ENCODE peak calls at places on chromosomes 6 and 20, in ten cellular contexts. V is mesenchymal stem cell, X is GM23338, Y is colonic mucosa, P is pancreas, E is thyroid gland, M is mesendoderm, R is HAP-1, F is stomach, Q is IMR-90. W is an unnamed sample. For H3K4me1, the result is how much of the 10 kb centered on the place peaks cover.

GRCh38 chr6:35568967-35569606 is 56.4 kb upstream of the TULP1 start:
- DNase-seq in M (peak), X (peak), F (peak), V (peak), Y (peak), Q (no peak), R (peak), E (no peak), P (no peak), W (no peak)

GRCh38 chr20:23161968-23162696 is 76.0 kb upstream of the CD93 start:
- DNase-seq in V (peak), Y (peak), F (peak), X (no peak), E (peak), Q (no peak), R (no peak), P (peak), M (no peak), W (peak)

GRCh38 chr6:10403385-10404106 is 11.3 kb downstream of the TFAP2A start:
- DNase-seq in M (peak), F (no peak), V (peak), Q (peak), P (no peak), R (no peak), X (no peak), Y (no peak), E (no peak), W (no peak)

GRCh38 chr20:50286609-50287008 is 96.0 kb downstream of the CEBPB start:
- DNase-seq in Q (peak), V (peak), X (no peak), F (no peak), P (no peak), Y (no peak), E (peak), R (peak), M (peak), W (peak)

GRCh38 chr20:33667245-33668086 is 723 bp downstream of the ACTL10 start:
- DNase-seq in R (no peak), Q (peak), M (peak), F (peak), Y (peak), P (peak), E (peak), X (no peak), V (no peak), W (peak)

GRCh38 chr6:125444234-125444949 is 142.6 kb upstream of the HDDC2 start:
- DNase-seq in Q (no peak), R (no peak), P (no peak), F (no peak), V (peak), E (no peak), M (peak), Y (no peak), X (no peak), W (no peak)

GRCh38 chr20:25299801-25300200 is 51.9 kb downstream of the PYGB start:
- DNase-seq in M (peak), E (no peak), Q (peak), P (no peak), X (no peak), V (no peak), F (no peak), R (no peak), Y (no peak), W (no peak)

GRCh38 chr6:28867078-28867414 is 56.7 kb downstream of the TRIM27 start:
- DNase-seq in Q (peak), P (no peak), E (no peak), V (no peak), R (no peak), Y (no peak), X (no peak), M (no peak), F (no peak), W (no peak)

GRCh38 chr20:63735859-63736718 is at the start of gene LIME1:
- DNase-seq in Q (no peak), V (no peak), E (no peak), M (no peak), F (peak), Y (peak), X (no peak), P (no peak), R (no peak), W (no peak)

GRCh38 chr20:58389324-58389967 is 417 bp downstream of the VAPB start:
- DNase-seq in V (peak), F (peak), R (peak), Q (peak), M (peak), P (peak), Y (peak), E (peak), X (peak), W (peak)

GRCh38 chr6:120608826-120609225 is 725.5 kb downstream of the TBC1D32 start:
- DNase-seq in R (no peak), X (no peak), V (no peak), E (no peak), F (no peak), M (no peak), P (no peak), Q (no peak), Y (no peak), W (no peak)

GRCh38 chr6:137403855-137404254 is 90.3 kb downstream of the OLIG3 start:
- DNase-seq in Q (no peak), F (peak), X (no peak), Y (no peak), R (no peak), E (no peak), P (no peak), M (no peak), V (no peak), W (no peak)

GRCh38 chr20:8082025-8082424 is 50.0 kb upstream of the PLCB1 start:
- DNase-seq in V (peak), P (no peak), R (peak), E (no peak), Y (no peak), X (peak), M (peak), Q (no peak), F (no peak), W (no peak)

GRCh38 chr6:121732641-121733040 is 297.2 kb downstream of the GJA1 start:
- DNase-seq in X (no peak), P (no peak), F (no peak), Y (no peak), E (no peak), V (peak), Q (peak), M (no peak), R (no peak), W (peak)

GRCh38 chr20:44142416-44142815 is 44.6 kb downstream of the JPH2 start:
- DNase-seq in Q (peak), X (no peak), F (no peak), V (no peak), Y (no peak), R (no peak), E (no peak), M (no peak), P (no peak), W (no peak)

GRCh38 chr20:44143896-44144295 is 43.1 kb downstream of the JPH2 start:
- DNase-seq in Y (no peak), P (no peak), F (no peak), M (no peak), Q (no peak), E (no peak), X (no peak), V (no peak), R (no peak), W (no peak)

GRCh38 chr20:44145131-44145770 is 41.7 kb downstream of the JPH2 start:
- DNase-seq in M (no peak), F (no peak), P (no peak), R (no peak), E (no peak), Q (no peak), X (no peak), Y (no peak), V (no peak), W (no peak)

GRCh38 chr20:44138859-44139258 is 48.1 kb downstream of the JPH2 start:
- DNase-seq in E (no peak), P (no peak), F (no peak), R (no peak), Q (no peak), X (no peak), V (no peak), Y (no peak), M (no peak), W (no peak)

GRCh38 chr20:44141873-44142272 is 45.1 kb downstream of the JPH2 start:
- DNase-seq in X (no peak), E (no peak), R (no peak), V (no peak), Q (no peak), M (no peak), Y (no peak), F (no peak), P (no peak), W (no peak)
- H3K4me1 ChIP-seq in X (under half), E (under half), R (under half), V (under half), Q (under half), M (under half), Y (under half), F (under half), P (under half), W (under half)

DNA sequence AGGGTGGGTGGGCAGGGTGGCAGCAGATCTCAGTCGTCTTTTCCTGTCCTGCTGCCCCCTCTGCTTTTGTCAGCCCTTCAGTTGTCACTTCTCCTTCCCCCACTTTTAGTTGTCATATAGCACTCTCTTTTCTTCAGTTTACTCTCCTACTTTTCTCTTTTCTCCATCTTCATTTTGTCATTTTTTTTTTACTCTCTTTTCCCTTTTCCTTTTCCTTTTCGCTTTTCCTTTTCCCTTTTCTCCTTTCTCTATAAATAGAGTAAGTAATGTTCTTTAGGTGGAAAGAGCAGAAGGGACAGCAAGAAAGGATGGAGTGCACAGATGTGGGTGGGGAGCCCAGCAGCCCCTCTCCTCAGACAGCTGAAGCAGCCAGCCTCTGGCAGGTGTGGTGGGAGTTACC is 108.6 kb downstream of the LRRC1 start:
- DNase-seq in Y (no peak), E (no peak), Q (no peak), V (no peak), M (no peak), F (no peak), X (no peak), R (no peak), P (no peak), W (no peak)
- H3K4me1 ChIP-seq in Y (under half), E (under half), Q (under half), V (under half), M (under half), F (under half), X (under half), R (under half), P (under half), W (under half)

GRCh38 chr6:105810922-105811482 is 275.1 kb upstream of the PRDM1 start:
- DNase-seq in Y (no peak), R (no peak), V (no peak), E (no peak), M (no peak), P (no peak), X (no peak), F (no peak), Q (no peak), W (no peak)
- H3K4me1 ChIP-seq in Y (under half), R (under half), V (under half), E (under half), M (under half), P (under half), X (under half), F (under half), Q (under half), W (under half)

DNA sequence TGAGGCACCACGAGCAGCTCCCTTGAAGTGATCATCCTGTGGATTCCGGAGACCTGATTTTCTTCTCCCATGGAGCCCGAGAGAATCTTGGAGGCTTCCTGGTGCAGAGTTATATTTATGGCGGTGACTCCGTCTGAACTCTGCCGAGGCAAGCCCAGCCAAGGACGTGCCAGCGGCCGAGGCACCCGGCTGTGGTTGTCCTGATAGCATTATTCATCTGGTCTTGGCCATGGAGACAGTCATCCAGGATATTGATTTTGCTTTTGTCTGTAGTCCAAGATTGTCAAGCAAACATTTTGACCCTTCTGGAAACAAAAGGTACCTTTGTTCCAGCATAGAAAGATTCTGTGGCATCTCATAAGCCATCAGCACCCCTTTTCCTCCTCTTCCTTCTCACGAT is 163.3 kb downstream of the SCML4 start:
- DNase-seq in P (peak), X (no peak), R (no peak), E (no peak), V (no peak), Y (no peak), M (no peak), Q (no peak), F (no peak), W (no peak)
- H3K4me1 ChIP-seq in P (under half), X (under half), R (under half), E (under half), V (under half), Y (under half), M (under half), Q (under half), F (under half), W (under half)

GRCh38 chr6:30686908-30687658 is 638 bp upstream of the PPP1R18 start:
- DNase-seq in F (peak), R (peak), V (peak), E (peak), Q (peak), Y (peak), X (peak), P (peak), M (peak), W (peak)
- H3K4me1 ChIP-seq in F (under half), R (under half), V (under half), E (half or more), Q (under half), Y (under half), X (half or more), P (under half), M (under half), W (under half)

DNA sequence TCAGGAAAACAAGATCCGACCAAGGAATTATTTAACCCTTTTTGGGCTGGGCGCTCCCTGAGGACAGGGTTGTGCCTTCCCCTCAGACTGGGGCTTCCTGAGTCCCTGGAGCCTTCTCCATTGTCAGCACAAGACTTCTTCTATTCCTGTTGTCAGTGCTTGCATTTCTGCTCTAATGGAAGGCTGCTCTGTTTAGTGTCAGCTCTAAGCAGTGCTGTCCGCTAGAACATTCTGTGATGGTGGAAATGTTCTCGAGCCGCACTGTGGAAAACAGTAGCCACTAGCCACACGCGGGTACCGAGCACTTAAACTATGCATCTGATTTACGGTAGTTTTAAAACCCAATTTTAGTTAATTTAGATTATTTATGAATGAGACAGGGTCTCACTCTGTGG is 64.0 kb downstream of the VEGFA start:
- DNase-seq in Q (no peak), R (no peak), E (no peak), M (no peak), V (no peak), Y (no peak), P (no peak), F (no peak), X (no peak), W (no peak)
- H3K4me1 ChIP-seq in Q (under half), R (under half), E (under half), M (under half), V (under half), Y (under half), P (under half), F (under half), X (under half), W (under half)

DNA sequence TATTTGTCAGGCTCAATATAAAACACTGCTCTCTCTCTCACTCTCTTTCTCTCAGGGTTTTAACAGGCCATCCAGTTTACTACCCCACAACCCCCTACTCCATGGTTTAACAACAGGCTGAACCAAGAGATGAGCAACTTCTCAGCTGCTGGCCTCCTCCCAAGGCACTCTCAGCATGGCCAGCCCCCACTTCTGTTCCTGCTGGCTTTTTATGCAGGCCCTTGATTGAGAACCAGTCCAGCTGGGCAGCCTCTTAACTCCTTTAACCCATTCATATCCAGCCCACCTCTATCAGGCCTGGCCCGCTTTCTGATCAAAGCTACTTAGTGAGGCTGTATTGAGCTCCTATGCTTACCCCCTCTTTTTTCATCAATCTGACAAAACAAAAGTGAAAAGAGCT is 346.8 kb upstream of the POU3F2 start:
- DNase-seq in F (no peak), P (no peak), X (peak), V (no peak), M (peak), E (peak), R (no peak), Y (no peak), Q (no peak), W (no peak)
- H3K4me1 ChIP-seq in F (under half), P (under half), X (under half), V (under half), M (under half), E (under half), R (under half), Y (under half), Q (under half), W (under half)

DNA sequence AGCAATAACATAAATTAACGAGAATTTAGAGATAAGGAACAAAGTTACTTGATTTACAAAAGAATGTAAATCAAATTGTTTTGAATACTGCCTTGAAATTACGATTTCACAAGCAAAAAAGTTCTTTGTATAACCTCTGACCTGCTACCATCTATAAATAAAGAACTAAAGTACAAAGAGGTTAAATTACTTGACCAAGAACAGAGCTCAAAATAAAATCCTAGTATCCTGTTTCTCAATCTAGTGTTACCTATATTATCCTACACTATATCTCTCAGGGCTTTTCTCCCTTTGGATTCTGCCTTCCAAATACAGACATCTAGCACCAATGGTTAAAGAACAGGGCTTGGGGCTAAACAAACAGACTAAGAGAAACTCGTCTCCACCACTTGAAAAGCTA is 43.8 kb downstream of the PLN start:
- DNase-seq in Y (no peak), Q (no peak), F (no peak), X (no peak), V (no peak), P (no peak), M (no peak), E (no peak), R (no peak), W (no peak)
- H3K4me1 ChIP-seq in Y (under half), Q (under half), F (under half), X (under half), V (under half), P (under half), M (under half), E (under half), R (under half), W (under half)

DNA sequence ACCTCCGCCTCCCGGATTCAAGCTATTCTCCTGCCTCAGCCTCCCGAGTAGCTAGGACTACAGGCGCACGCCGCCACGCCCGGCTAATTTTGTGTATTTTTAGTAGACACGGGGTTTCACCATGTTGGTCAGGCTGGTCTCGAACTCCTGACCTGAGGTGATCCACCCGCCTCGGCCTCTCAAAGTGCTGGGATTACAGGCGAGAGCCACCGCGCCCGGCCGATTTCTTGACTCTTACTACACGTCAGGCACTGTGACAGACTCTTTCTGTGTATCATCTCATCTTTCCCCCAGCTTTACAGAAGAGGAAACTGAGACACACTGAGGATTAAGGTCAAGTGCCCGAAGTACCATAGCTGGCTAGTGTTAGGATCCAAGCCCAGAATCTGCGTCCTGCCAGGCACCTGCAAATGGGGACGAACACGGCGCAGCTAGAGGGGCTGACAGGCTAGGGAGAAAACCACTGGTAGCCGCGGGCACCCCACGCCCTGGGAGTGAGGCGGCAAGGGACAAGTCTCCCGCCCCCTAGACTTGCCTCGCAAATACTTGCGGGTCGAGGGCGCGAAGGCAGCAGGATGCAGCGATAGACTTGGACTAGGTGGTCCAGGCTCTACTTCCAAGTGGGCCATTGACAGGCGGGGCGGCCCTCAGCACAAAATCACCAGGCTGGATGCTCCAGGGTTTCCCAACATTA is 1.1 kb upstream of the TAF8 start:
- DNase-seq in F (no peak), V (no peak), Q (no peak), E (peak), P (peak), X (peak), R (no peak), M (no peak), Y (peak), W (no peak)
- H3K4me1 ChIP-seq in F (half or more), V (under half), Q (under half), E (half or more), P (under half), X (under half), R (under half), M (under half), Y (under half), W (under half)

W was measured in endothelial cell of umbilical vein.